ENCODE peak calls at places on chromosomes 1 and 21, in five cellular contexts. X is CD8-positive, alpha-beta memory T cell; N is fibroblast of lung; P is naive thymus-derived CD4-positive, alpha-beta T cell; A is psoas muscle. M is an unnamed sample.

GRCh38 chr1:173204693-173205092 is 2.4 kb downstream of the TNFSF4 start:
- DNase-seq in X (no peak), N (no peak), P (no peak), A (no peak), M (no peak)

GRCh38 chr1:28244549-28245251 is 8.8 kb downstream of the ATP5IF1 start:
- DNase-seq in X (no peak), N (no peak), P (no peak), A (no peak), M (no peak)

GRCh38 chr1:168565825-168566224 is 10.6 kb upstream of the XCL1 start:
- DNase-seq in X (no peak), N (no peak), P (no peak), A (no peak), M (no peak)

GRCh38 chr21:28687571-28687970 is 305.1 kb downstream of the LTN1 start:
- DNase-seq in X (no peak), N (no peak), P (no peak), A (no peak), M (no peak)

GRCh38 chr1:17289756-17290155 is 18.2 kb upstream of the PADI4 start:
- DNase-seq in X (no peak), N (peak; percentile 74), P (no peak), A (no peak), M (no peak)

GRCh38 chr1:226424228-226425003 is 16.5 kb upstream of the PARP1 start:
- DNase-seq in X (no peak), N (peak; percentile 61), P (peak; percentile 54), A (no peak), M (no peak)

GRCh38 chr1:208731976-208732821 is 488.0 kb upstream of the PLXNA2 start:
- DNase-seq in X (no peak), N (peak; percentile 5), P (no peak), A (no peak), M (no peak)

GRCh38 chr1:204074274-204075115 is 1.6 kb downstream of the SOX13 start:
- DNase-seq in X (no peak), N (peak; percentile 68), P (no peak), A (peak; percentile 87), M (no peak)

GRCh38 chr1:23039308-23039826 is 20.1 kb downstream of the KDM1A start:
- DNase-seq in X (no peak), N (no peak), P (no peak), A (no peak), M (no peak)

GRCh38 chr21:41767606-41768370 is 936 bp upstream of the RIPK4 start:
- DNase-seq in X (no peak), N (peak; percentile 32), P (no peak), A (no peak), M (no peak)
- H3K4me1 ChIP-seq in X (peaks cover 18% of the 10 kb centered on the region), N (peaks cover 2% of the 10 kb centered on the region), P (peaks cover 11% of the 10 kb centered on the region), A (peaks cover 3% of the 10 kb centered on the region), M (peaks cover 22% of the 10 kb centered on the region)

DNA sequence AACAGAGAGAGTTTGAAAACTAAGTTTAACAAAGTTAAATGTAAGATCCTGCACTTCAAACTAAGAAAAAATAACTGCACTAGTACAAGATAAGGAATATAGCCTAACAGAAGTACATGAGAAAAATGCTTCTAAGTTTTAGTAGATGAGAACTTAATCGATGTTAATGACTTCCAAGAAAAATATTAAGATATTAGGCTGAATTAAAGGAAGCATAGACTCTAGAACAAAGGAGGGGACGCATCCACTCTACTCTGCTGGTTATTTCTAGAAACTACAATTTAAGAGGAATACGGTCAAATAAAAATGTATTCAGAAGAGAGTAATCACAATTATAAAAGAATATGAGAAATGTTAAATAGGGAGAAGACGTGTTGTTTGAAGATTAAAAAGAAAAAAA is 46.3 kb upstream of the SLC16A1 start:
- DNase-seq in X (no peak), N (no peak), P (no peak), A (no peak), M (no peak)
- H3K4me1 ChIP-seq in X (no peaks in the 10 kb centered on the region), N (no peaks in the 10 kb centered on the region), P (no peaks in the 10 kb centered on the region), A (peaks cover 22% of the 10 kb centered on the region), M (no peaks in the 10 kb centered on the region)

GRCh38 chr21:45162809-45163208 is 88.4 kb downstream of the ADARB1 start:
- DNase-seq in X (no peak), N (no peak), P (no peak), A (no peak), M (no peak)

GRCh38 chr21:45158491-45159423 is 84.4 kb downstream of the ADARB1 start:
- DNase-seq in X (no peak), N (no peak), P (no peak), A (no peak), M (no peak)

GRCh38 chr21:45163413-45164123 is 89.2 kb downstream of the ADARB1 start:
- DNase-seq in X (no peak), N (no peak), P (no peak), A (no peak), M (no peak)

GRCh38 chr21:45162115-45162514 is 87.7 kb downstream of the ADARB1 start:
- DNase-seq in X (no peak), N (no peak), P (no peak), A (no peak), M (no peak)

DNA sequence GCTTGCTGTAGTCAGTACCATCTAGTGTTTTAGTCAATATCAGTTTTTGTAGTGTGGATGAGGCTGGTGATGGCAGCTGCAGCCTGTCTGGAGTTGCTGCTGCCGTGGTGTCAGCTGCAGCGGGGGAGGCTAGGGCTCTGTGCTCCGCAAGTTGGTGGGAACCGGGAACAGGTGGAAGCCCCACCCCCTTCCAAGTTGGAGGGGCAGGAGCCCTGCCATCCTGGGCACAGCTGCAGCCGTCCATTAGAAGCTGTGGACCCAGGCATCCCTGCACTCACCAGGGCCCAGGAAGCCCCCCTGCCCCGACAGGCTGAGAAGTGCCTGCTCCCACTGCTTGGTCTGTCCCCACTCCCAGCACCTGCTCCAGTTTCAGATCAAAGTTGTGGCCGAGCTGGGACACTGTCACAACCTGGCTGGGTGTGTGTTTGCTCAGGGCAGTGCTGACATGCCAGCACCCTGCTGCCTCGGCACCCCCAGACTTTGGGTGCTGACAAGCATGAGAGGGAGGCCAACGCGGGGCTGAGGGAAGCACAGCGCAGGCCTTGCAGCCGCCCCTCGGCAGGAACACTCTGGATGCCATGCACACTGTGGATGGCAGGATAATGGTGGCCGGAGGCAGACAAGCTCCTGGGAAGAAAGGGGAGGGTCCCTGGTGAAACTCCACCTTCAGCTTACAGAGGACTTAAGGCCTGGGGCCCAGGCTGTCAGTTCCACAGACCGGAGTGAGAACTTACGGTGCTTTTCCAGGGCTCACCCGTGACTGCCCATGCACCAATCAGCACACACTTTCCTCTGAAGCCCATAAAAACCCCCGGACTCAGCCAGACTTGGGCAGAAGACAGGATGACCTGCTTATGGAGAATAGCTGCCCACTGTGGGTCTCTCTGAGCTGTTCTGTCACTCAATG is 86.9 kb downstream of the ADARB1 start:
- DNase-seq in X (no peak), N (no peak), P (no peak), A (no peak), M (no peak)
- H3K4me1 ChIP-seq in X (no peaks in the 10 kb centered on the region), N (no peaks in the 10 kb centered on the region), P (peaks cover 2% of the 10 kb centered on the region), A (peaks cover 42% of the 10 kb centered on the region), M (no peaks in the 10 kb centered on the region)

GRCh38 chr1:1031659-1032245 is 11.8 kb downstream of the AGRN start:
- DNase-seq in X (no peak), N (no peak), P (no peak), A (no peak), M (no peak)
- H3K4me1 ChIP-seq in X (peaks cover 9% of the 10 kb centered on the region), N (no peaks in the 10 kb centered on the region), P (no peaks in the 10 kb centered on the region), A (peaks cover 11% of the 10 kb centered on the region), M (peaks cover 14% of the 10 kb centered on the region)

GRCh38 chr1:19700046-19700777 is 35.5 kb downstream of the HTR6 start:
- DNase-seq in X (no peak), N (no peak), P (no peak), A (no peak), M (no peak)
- H3K4me1 ChIP-seq in X (peaks cover 12% of the 10 kb centered on the region), N (no peaks in the 10 kb centered on the region), P (peaks cover 10% of the 10 kb centered on the region), A (peaks cover 4% of the 10 kb centered on the region), M (peaks cover 6% of the 10 kb centered on the region)

DNA sequence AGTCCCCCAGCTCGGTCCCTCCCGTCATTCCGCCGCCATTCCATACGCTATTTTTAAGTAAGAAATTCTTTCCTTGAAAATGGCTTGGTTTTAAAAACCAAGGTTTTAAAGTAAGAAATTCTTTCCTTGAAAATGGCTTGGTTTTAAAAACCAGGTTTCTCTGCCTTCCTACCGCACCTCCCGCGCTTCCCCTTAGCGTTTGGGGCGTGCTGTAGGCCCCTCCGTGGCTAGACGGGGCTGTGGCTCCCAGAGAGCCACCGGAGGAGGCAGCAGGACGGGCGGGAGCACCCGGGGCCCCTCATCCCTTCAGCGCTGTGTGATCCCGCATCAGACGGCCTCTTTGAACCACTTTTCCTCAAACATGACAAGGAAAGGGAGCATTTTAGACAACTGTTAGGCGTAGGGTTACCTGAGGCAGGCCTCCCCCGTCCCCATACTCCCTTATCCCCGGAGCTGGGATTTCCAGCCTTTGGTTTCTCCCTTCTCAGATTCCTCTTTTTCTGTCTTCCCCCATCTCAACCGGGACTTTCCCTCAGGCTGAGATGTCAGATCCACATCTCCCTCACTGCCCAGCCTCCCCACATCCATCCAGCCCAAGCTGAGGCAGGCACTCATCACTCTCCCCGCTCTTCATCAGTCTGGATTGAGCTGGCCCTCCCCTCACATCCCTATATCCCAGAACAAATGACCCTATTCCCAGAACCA is 541 bp upstream of the CD58 start:
- DNase-seq in X (no peak), N (no peak), P (no peak), A (no peak), M (no peak)
- H3K4me1 ChIP-seq in X (peaks cover 30% of the 10 kb centered on the region), N (peaks cover 3% of the 10 kb centered on the region), P (peaks cover 30% of the 10 kb centered on the region), A (no peaks in the 10 kb centered on the region), M (peaks cover 18% of the 10 kb centered on the region)